ENCODE peak calls at places on chromosomes 3 and 15, in four cellular contexts. Y is fibroblast of lung, K is omental fat pad, S is DND-41. R is an unnamed sample.

GRCh38 chr15:62059818-62060115 is 480 bp downstream of the VPS13C start:
- DNase-seq in Y (peak; percentile 63), K (no peak), S (peak; percentile 65), R (peak; percentile 5)

GRCh38 chr3:87958289-87958688 is 100.5 kb downstream of the CGGBP1 start:
- DNase-seq in Y (no peak), K (no peak), S (no peak), R (no peak)

GRCh38 chr3:36648241-36649034 is 115.9 kb downstream of the DCLK3 start:
- DNase-seq in Y (peak; percentile 86), K (no peak), S (no peak), R (no peak)

GRCh38 chr3:187139126-187139894 is at the start of gene RPL39L:
- DNase-seq in Y (peak; percentile 83), K (peak; percentile 46), S (no peak), R (peak; percentile 86)

GRCh38 chr3:42159706-42160472 is 68.7 kb downstream of the TRAK1 start:
- DNase-seq in Y (no peak), K (no peak), S (peak; percentile 77), R (no peak)

GRCh38 chr15:74316116-74316515 is 51.3 kb downstream of the CYP11A1 start:
- DNase-seq in Y (no peak), K (no peak), S (no peak), R (no peak)

GRCh38 chr3:52688266-52688665 is 2.4 kb downstream of the GNL3 start:
- DNase-seq in Y (no peak), K (no peak), S (no peak), R (no peak)

GRCh38 chr3:15287565-15288330 is 44.6 kb downstream of the SH3BP5 start:
- DNase-seq in Y (peak; percentile 98), K (no peak), S (no peak), R (no peak)

GRCh38 chr3:141093971-141094401 is 42.8 kb downstream of the SPSB4 start:
- DNase-seq in Y (no peak), K (no peak), S (no peak), R (no peak)

GRCh38 chr3:73868688-73869315 is 244.1 kb upstream of the PDZRN3 start:
- DNase-seq in Y (peak; percentile 63), K (no peak), S (peak; percentile 6), R (no peak)

GRCh38 chr3:12984023-12984823 is 89.0 kb downstream of the IQSEC1 start:
- DNase-seq in Y (peak; percentile 73), K (no peak), S (peak; percentile 79), R (peak; percentile 30)

GRCh38 chr3:134652409-134652831 is 1.6 kb upstream of the KY start:
- DNase-seq in Y (no peak), K (no peak), S (no peak), R (no peak)

R was measured in caudate nucleus.